ENCODE peak calls at places on chromosomes 5 and 9, in seven cellular contexts. N is CD8-positive, alpha-beta T cell; G is GM23338; H is small intestine; T is aorta; A is breast epithelium; U is H7. W is an unnamed sample.
A peak's percentile ranks its signal among the peaks of the same experiment; 100 is the strongest.

GRCh38 chr5:95822038-95822407 is 503 bp downstream of the GLRX start:
- DNase-seq in N (peak; percentile 33), G (peak; percentile 71), H (peak; percentile 68), T (peak; percentile 74), A (no peak), U (peak; percentile 62), W (no peak)

GRCh38 chr9:126148994-126149393 is 177.6 kb upstream of the MVB12B start:
- DNase-seq in N (no peak), G (no peak), H (no peak), T (no peak), A (no peak), U (no peak), W (no peak)

GRCh38 chr5:151577566-151577965 is 13.6 kb downstream of the FAT2 start:
- DNase-seq in N (no peak), G (no peak), H (no peak), T (no peak), A (no peak), U (no peak), W (no peak)

GRCh38 chr9:87973122-87973521 is 1.2 kb downstream of the CDK20 start:
- DNase-seq in N (no peak), G (no peak), H (no peak), T (no peak), A (no peak), U (no peak), W (no peak)

GRCh38 chr9:1775230-1775629 is 239.9 kb upstream of the SMARCA2 start:
- DNase-seq in N (no peak), G (peak; percentile 72), H (no peak), T (no peak), A (no peak), U (peak; percentile 20), W (no peak)

GRCh38 chr9:83339435-83339834 is 198.8 kb downstream of the FRMD3 start:
- DNase-seq in N (no peak), G (no peak), H (no peak), T (no peak), A (no peak), U (no peak), W (no peak)

GRCh38 chr5:125372694-125373621 is 626.5 kb upstream of the ZNF608 start:
- DNase-seq in N (no peak), G (peak; percentile 69), H (no peak), T (no peak), A (no peak), U (peak; percentile 23), W (peak; percentile 17)

GRCh38 chr5:16776611-16777251 is 159.4 kb downstream of the MYO10 start:
- DNase-seq in N (no peak), G (peak; percentile 79), H (peak; percentile 22), T (no peak), A (peak; percentile 65), U (peak; percentile 70), W (no peak)

GRCh38 chr9:83630938-83631457 is 8.1 kb downstream of the IDNK start:
- DNase-seq in N (no peak), G (peak; percentile 85), H (no peak), T (no peak), A (no peak), U (peak; percentile 62), W (no peak)

GRCh38 chr5:175384724-175385552 is 59.0 kb downstream of the DRD1 start:
- DNase-seq in N (no peak), G (no peak), H (no peak), T (no peak), A (no peak), U (no peak), W (no peak)

GRCh38 chr5:65105301-65105700 is 336.6 kb downstream of the CWC27 start:
- DNase-seq in N (no peak), G (no peak), H (no peak), T (no peak), A (no peak), U (no peak), W (no peak)

GRCh38 chr9:32725066-32725860 is 58.1 kb upstream of the TMEM215 start:
- DNase-seq in N (no peak), G (no peak), H (no peak), T (no peak), A (no peak), U (no peak), W (no peak)

GRCh38 chr9:7976167-7976755 is 176.7 kb upstream of the DMAC1 start:
- DNase-seq in N (peak; percentile 40), G (no peak), H (peak; percentile 76), T (no peak), A (no peak), U (no peak), W (no peak)

GRCh38 chr5:108421713-108422112 is 39.8 kb upstream of the FBXL17 start:
- DNase-seq in N (no peak), G (no peak), H (no peak), T (no peak), A (no peak), U (no peak), W (no peak)

GRCh38 chr9:136533775-136534157 is 12.1 kb downstream of the NOTCH1 start:
- DNase-seq in N (peak; percentile 76), G (no peak), H (peak; percentile 65), T (peak; percentile 77), A (no peak), U (no peak), W (no peak)

GRCh38 chr9:128421474-128422010 is 885 bp downstream of the CERCAM start:
- DNase-seq in N (no peak), G (no peak), H (no peak), T (peak; percentile 67), A (no peak), U (peak; percentile 76), W (no peak)
- H3K4me3 ChIP-seq in N (no peak overlapping the region), G (peak overlapping the region; percentile 83), H (no peak overlapping the region), T (peak overlapping the region; percentile 78), A (peak overlapping the region; percentile 96), U (peak overlapping the region; percentile 78), W (peak overlapping the region; percentile 82)

GRCh38 chr9:132585954-132586829 is 3.8 kb downstream of the BARHL1 start:
- DNase-seq in N (no peak), G (peak; percentile 55), H (no peak), T (no peak), A (no peak), U (peak; percentile 73), W (no peak)
- H3K4me3 ChIP-seq in N (no peak overlapping the region), G (peak overlapping the region; percentile 48), H (no peak overlapping the region), T (no peak overlapping the region), A (no peak overlapping the region), U (no peak overlapping the region), W (no peak overlapping the region)

GRCh38 chr9:14992516-14992915 is 82.3 kb upstream of the FREM1 start:
- DNase-seq in N (no peak), G (no peak), H (no peak), T (no peak), A (no peak), U (no peak), W (no peak)
- H3K4me3 ChIP-seq in N (peak overlapping the region; percentile 67), G (peak overlapping the region; percentile 77), H (no peak overlapping the region), T (peak overlapping the region; percentile 14), A (peak overlapping the region; percentile 63), U (peak overlapping the region; percentile 32), W (peak overlapping the region; percentile 68)

DNA sequence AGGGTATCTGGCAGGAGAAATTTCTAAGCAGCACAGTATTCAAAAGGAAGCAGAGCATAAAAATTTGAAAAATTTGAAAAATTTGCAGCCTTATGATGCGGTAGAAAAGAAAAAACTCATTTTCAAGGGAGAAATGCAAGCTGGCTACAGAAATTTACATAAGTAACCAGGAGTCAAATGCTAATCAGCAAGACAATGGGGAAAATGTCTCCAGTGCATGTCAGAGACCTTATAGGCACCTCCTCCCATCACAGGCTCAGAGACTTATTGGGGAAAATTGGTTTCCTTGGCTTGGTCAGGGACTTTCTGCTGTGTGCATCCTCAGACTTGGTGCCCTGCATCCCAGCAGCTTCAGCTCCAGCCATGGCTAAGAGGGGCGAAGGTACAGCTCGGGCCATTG is 35.8 kb downstream of the IZUMO3 start:
- DNase-seq in N (no peak), G (peak; percentile 76), H (no peak), T (no peak), A (no peak), U (no peak), W (no peak)
- H3K4me3 ChIP-seq in N (no peak overlapping the region), G (no peak overlapping the region), H (no peak overlapping the region), T (no peak overlapping the region), A (no peak overlapping the region), U (no peak overlapping the region), W (no peak overlapping the region)

GRCh38 chr9:113612216-113612747 is 148.8 kb downstream of the RGS3 start:
- DNase-seq in N (no peak), G (no peak), H (no peak), T (no peak), A (no peak), U (no peak), W (no peak)
- H3K4me3 ChIP-seq in N (no peak overlapping the region), G (no peak overlapping the region), H (no peak overlapping the region), T (no peak overlapping the region), A (no peak overlapping the region), U (no peak overlapping the region), W (no peak overlapping the region)

GRCh38 chr5:34035732-34036131 is 7.3 kb downstream of the C1QTNF3 start:
- DNase-seq in N (no peak), G (no peak), H (no peak), T (no peak), A (no peak), U (no peak), W (no peak)
- H3K4me3 ChIP-seq in N (no peak overlapping the region), G (no peak overlapping the region), H (no peak overlapping the region), T (no peak overlapping the region), A (no peak overlapping the region), U (no peak overlapping the region), W (no peak overlapping the region)

GRCh38 chr9:124208571-124208970 is 49.2 kb upstream of the NEK6 start:
- DNase-seq in N (no peak), G (no peak), H (no peak), T (peak; percentile 6), A (no peak), U (no peak), W (no peak)

GRCh38 chr9:124202447-124202971 is 55.2 kb upstream of the NEK6 start:
- DNase-seq in N (peak; percentile 18), G (no peak), H (no peak), T (peak; percentile 84), A (no peak), U (no peak), W (no peak)

GRCh38 chr9:124206391-124206790 is 51.4 kb upstream of the NEK6 start:
- DNase-seq in N (no peak), G (no peak), H (no peak), T (peak; percentile 12), A (no peak), U (no peak), W (no peak)

GRCh38 chr9:124203818-124204217 is 53.9 kb upstream of the NEK6 start:
- DNase-seq in N (no peak), G (no peak), H (no peak), T (peak; percentile 21), A (no peak), U (no peak), W (no peak)

GRCh38 chr9:124205686-124206352 is 51.9 kb upstream of the NEK6 start:
- DNase-seq in N (no peak), G (no peak), H (no peak), T (no peak), A (no peak), U (no peak), W (no peak)
- H3K4me3 ChIP-seq in N (no peak overlapping the region), G (no peak overlapping the region), H (no peak overlapping the region), T (no peak overlapping the region), A (no peak overlapping the region), U (no peak overlapping the region), W (no peak overlapping the region)

DNA sequence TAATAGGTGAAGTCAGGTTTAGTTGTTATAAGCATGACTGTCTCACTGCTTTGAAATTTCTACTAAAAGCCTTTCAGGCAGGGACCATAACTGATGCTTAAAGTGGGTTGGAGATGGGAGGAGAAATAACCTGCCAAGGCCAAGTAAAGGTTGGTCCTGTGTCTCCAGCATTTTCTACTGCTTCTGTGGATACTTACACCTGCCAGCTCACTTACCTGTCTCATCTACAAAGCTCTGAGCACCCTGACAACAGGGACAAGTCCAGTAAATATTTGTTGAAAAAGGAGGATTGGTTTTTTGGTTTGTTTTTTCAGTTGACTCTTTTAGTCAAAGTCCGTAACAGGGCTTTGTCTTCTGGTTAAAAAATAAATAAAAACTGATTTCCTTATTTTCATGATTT is 38.6 kb downstream of the GRAMD2B start:
- DNase-seq in N (no peak), G (no peak), H (no peak), T (no peak), A (no peak), U (no peak), W (no peak)
- H3K4me3 ChIP-seq in N (no peak overlapping the region), G (no peak overlapping the region), H (no peak overlapping the region), T (no peak overlapping the region), A (no peak overlapping the region), U (no peak overlapping the region), W (no peak overlapping the region)